ENCODE peak calls at places on chromosome 5, in six cellular contexts. G, Y, E, Q, R and P are unnamed samples.

GRCh38 chr5:150068071-150068470 is 18.3 kb downstream of the CSF1R start:
- DNase-seq in G (no peak), Y (no peak), E (no peak), Q (no peak), R (no peak), P (no peak)

GRCh38 chr5:107948377-107948776 is 277.6 kb upstream of the EFNA5 start:
- DNase-seq in G (no peak), Y (no peak), E (no peak), Q (no peak), R (no peak), P (no peak)

GRCh38 chr5:135356522-135357318 is 42.3 kb downstream of the MACROH2A1 start:
- DNase-seq in G (no peak), Y (no peak), E (no peak), Q (peak; percentile 75), R (peak; percentile 16), P (no peak)

GRCh38 chr5:53817183-53817582 is 256.7 kb downstream of the NDUFS4 start:
- DNase-seq in G (no peak), Y (no peak), E (no peak), Q (no peak), R (no peak), P (no peak)

GRCh38 chr5:132451387-132451786 is 39.2 kb downstream of the IRF1 start:
- DNase-seq in G (no peak), Y (no peak), E (peak; percentile 1), Q (no peak), R (no peak), P (no peak)

GRCh38 chr5:82719368-82719767 is 357.8 kb downstream of the TMEM167A start:
- DNase-seq in G (no peak), Y (no peak), E (no peak), Q (no peak), R (no peak), P (no peak)

GRCh38 chr5:154397652-154398406 is 48.0 kb upstream of the SAP30L start:
- DNase-seq in G (no peak), Y (no peak), E (no peak), Q (no peak), R (no peak), P (no peak)

GRCh38 chr5:166926098-166926497 is 1365.3 kb upstream of the WWC1 start:
- DNase-seq in G (no peak), Y (no peak), E (no peak), Q (no peak), R (no peak), P (no peak)

GRCh38 chr5:28808967-28809810 is 1770.8 kb upstream of the CDH9 start:
- DNase-seq in G (no peak), Y (no peak), E (no peak), Q (no peak), R (no peak), P (no peak)

GRCh38 chr5:29930316-29930715 is 1263.2 kb upstream of the CDH6 start:
- DNase-seq in G (no peak), Y (no peak), E (no peak), Q (no peak), R (no peak), P (no peak)

GRCh38 chr5:139419793-139420192 is 15.9 kb upstream of the SPATA24 start:
- DNase-seq in G (no peak), Y (no peak), E (no peak), Q (no peak), R (no peak), P (no peak)

GRCh38 chr5:82975396-82975795 is 101.8 kb downstream of the TMEM167A start:
- DNase-seq in G (no peak), Y (no peak), E (no peak), Q (no peak), R (peak; percentile 35), P (no peak)

GRCh38 chr5:141878186-141878770 is at the start of gene PCDH1:
- DNase-seq in G (peak; percentile 74), Y (no peak), E (peak; percentile 6), Q (peak; percentile 36), R (no peak), P (peak; percentile 47)

GRCh38 chr5:34054330-34054729 is 11.3 kb upstream of the C1QTNF3 start:
- DNase-seq in G (no peak), Y (no peak), E (no peak), Q (no peak), R (no peak), P (no peak)

GRCh38 chr5:170612256-170612656 is 108.4 kb downstream of the KCNIP1 start:
- DNase-seq in G (no peak), Y (no peak), E (no peak), Q (no peak), R (no peak), P (no peak)

GRCh38 chr5:147763791-147764525 is 18.6 kb downstream of the JAKMIP2 start:
- DNase-seq in G (no peak), Y (no peak), E (no peak), Q (peak; percentile 46), R (peak; percentile 16), P (no peak)

GRCh38 chr5:177462702-177463101 is 10.7 kb downstream of the DBN1 start:
- DNase-seq in G (no peak), Y (no peak), E (no peak), Q (no peak), R (no peak), P (no peak)

GRCh38 chr5:157178961-157179360 is 1.7 kb upstream of the ITK start:
- DNase-seq in G (no peak), Y (no peak), E (no peak), Q (no peak), R (no peak), P (no peak)

GRCh38 chr5:514673-515072 is 9.6 kb downstream of the SLC9A3 start:
- DNase-seq in G (no peak), Y (no peak), E (no peak), Q (no peak), R (no peak), P (no peak)

GRCh38 chr5:147037517-147038205 is 159.1 kb upstream of the PPP2R2B start:
- DNase-seq in G (no peak), Y (no peak), E (no peak), Q (peak; percentile 50), R (peak; percentile 3), P (no peak)

GRCh38 chr5:58940446-58940845 is 357.6 kb downstream of the RAB3C start:
- DNase-seq in G (no peak), Y (no peak), E (no peak), Q (no peak), R (peak; percentile 3), P (no peak)

GRCh38 chr5:13913962-13914361 is 30.5 kb downstream of the DNAH5 start:
- DNase-seq in G (no peak), Y (no peak), E (no peak), Q (no peak), R (peak; percentile 68), P (no peak)

GRCh38 chr5:140216468-140217074 is 41.6 kb downstream of the CYSTM1 start:
- DNase-seq in G (no peak), Y (no peak), E (no peak), Q (no peak), R (no peak), P (no peak)